ENCODE peak calls at places on chromosomes 7 and 10, in four cellular contexts. D, R, Y and S are unnamed samples.

GRCh38 chr7:27191716-27192545 is 6.9 kb upstream of the HOXA11 start:
- DNase-seq in D (no peak), R (no peak), Y (peak; percentile 74), S (no peak)

GRCh38 chr10:122854648-122855047 is 9.0 kb upstream of the CUZD1 start:
- DNase-seq in D (no peak), R (no peak), Y (no peak), S (no peak)

GRCh38 chr7:93228302-93228701 is 2.0 kb upstream of the HEPACAM2 start:
- DNase-seq in D (no peak), R (no peak), Y (peak; percentile 80), S (peak; percentile 46)

GRCh38 chr7:74656421-74656910 is 1.1 kb upstream of the GTF2I start:
- DNase-seq in D (no peak), R (peak; percentile 68), Y (peak; percentile 63), S (peak; percentile 55)

GRCh38 chr7:46972205-46972604 is 609.7 kb downstream of the TNS3 start:
- DNase-seq in D (no peak), R (no peak), Y (peak; percentile 1), S (no peak)

GRCh38 chr10:104254493-104255243 is at the start of gene GSTO1:
- DNase-seq in D (no peak), R (peak; percentile 60), Y (peak; percentile 74), S (peak; percentile 84)

GRCh38 chr10:131747791-131748190 is 153.0 kb upstream of the PPP2R2D start:
- DNase-seq in D (no peak), R (no peak), Y (no peak), S (no peak)

GRCh38 chr7:22607180-22607579 is 107.2 kb upstream of the STEAP1B start:
- DNase-seq in D (no peak), R (no peak), Y (no peak), S (no peak)

GRCh38 chr7:46450871-46451270 is 529.8 kb upstream of the IGFBP3 start:
- DNase-seq in D (no peak), R (no peak), Y (no peak), S (no peak)

GRCh38 chr10:74117738-74118137 is 32.9 kb downstream of the AP3M1 start:
- DNase-seq in D (no peak), R (no peak), Y (no peak), S (no peak)

GRCh38 chr10:90136731-90137316 is 435.4 kb downstream of the KIF20B start:
- DNase-seq in D (no peak), R (no peak), Y (peak; percentile 48), S (no peak)

GRCh38 chr7:47481656-47482012 is 100.3 kb downstream of the TNS3 start:
- DNase-seq in D (no peak), R (no peak), Y (no peak), S (no peak)

GRCh38 chr10:79192677-79193003 is 123.9 kb downstream of the ZMIZ1 start:
- DNase-seq in D (no peak), R (no peak), Y (no peak), S (no peak)

GRCh38 chr7:68321776-68322496 is 1276.3 kb upstream of the AUTS2 start:
- DNase-seq in D (no peak), R (no peak), Y (no peak), S (no peak)

GRCh38 chr7:141946874-141947273 is at the start of gene CLEC5A:
- DNase-seq in D (no peak), R (no peak), Y (no peak), S (no peak)

GRCh38 chr10:69504576-69505250 is 53.4 kb downstream of the TSPAN15 start:
- DNase-seq in D (no peak), R (no peak), Y (peak; percentile 20), S (peak; percentile 4)

GRCh38 chr7:120988591-120989299 is at the start of gene CPED1:
- DNase-seq in D (no peak), R (peak; percentile 34), Y (peak; percentile 71), S (peak; percentile 76)

GRCh38 chr10:80408198-80409085 is at the start of gene PRXL2A:
- DNase-seq in D (peak; percentile 40), R (peak; percentile 82), Y (peak; percentile 93), S (peak; percentile 99)

GRCh38 chr10:101379663-101380352 is 25.8 kb downstream of the BTRC start:
- DNase-seq in D (no peak), R (no peak), Y (no peak), S (no peak)

GRCh38 chr7:17315974-17316373 is 17.5 kb downstream of the AHR start:
- DNase-seq in D (no peak), R (no peak), Y (no peak), S (no peak)

GRCh38 chr10:17003151-17003550 is 126.5 kb downstream of the CUBN start:
- DNase-seq in D (no peak), R (no peak), Y (no peak), S (no peak)

GRCh38 chr10:1809139-1809755 is 71.9 kb upstream of the ADARB2 start:
- DNase-seq in D (no peak), R (peak; percentile 40), Y (no peak), S (no peak)

GRCh38 chr10:130969700-130970099 is 341.8 kb downstream of the TCERG1L start:
- DNase-seq in D (no peak), R (no peak), Y (no peak), S (no peak)

GRCh38 chr10:11017575-11018425 is at the start of gene CELF2:
- DNase-seq in D (peak; percentile 21), R (peak; percentile 83), Y (peak; percentile 90), S (peak; percentile 86)

GRCh38 chr10:131997366-131998049 is 15.8 kb upstream of the BNIP3 start:
- DNase-seq in D (no peak), R (no peak), Y (peak; percentile 68), S (no peak)

GRCh38 chr7:122258971-122259370 is 45.6 kb downstream of the FEZF1 start:
- DNase-seq in D (no peak), R (no peak), Y (no peak), S (no peak)

GRCh38 chr10:86439544-86439943 is 72.9 kb upstream of the GRID1 start:
- DNase-seq in D (no peak), R (peak; percentile 21), Y (no peak), S (no peak)

GRCh38 chr7:115153770-115154468 is 232.0 kb downstream of the MDFIC start:
- DNase-seq in D (no peak), R (no peak), Y (no peak), S (no peak)

GRCh38 chr10:17689137-17689536 is 45.2 kb downstream of the STAM start:
- DNase-seq in D (no peak), R (no peak), Y (no peak), S (no peak)

GRCh38 chr10:45599021-45599603 is 73.5 kb downstream of the ZFAND4 start:
- DNase-seq in D (no peak), R (no peak), Y (no peak), S (no peak)

GRCh38 chr7:98107313-98107691 is 640 bp downstream of the LMTK2 start:
- DNase-seq in D (no peak), R (peak; percentile 18), Y (peak; percentile 39), S (no peak)

GRCh38 chr10:100890696-100891271 is 22.0 kb upstream of the SLF2 start:
- DNase-seq in D (no peak), R (no peak), Y (no peak), S (no peak)

GRCh38 chr7:47819054-47819920 is 129.0 kb downstream of the PKD1L1 start:
- DNase-seq in D (no peak), R (peak; percentile 39), Y (peak; percentile 79), S (peak; percentile 70)